ENCODE peak calls at places on chromosomes 1 and 21, in five cellular contexts. T is HEK293T, G is HepG2, Y is IMR-90, K is A549. U is an unnamed sample.

GRCh38 chr1:33815061-33815460 is 48.8 kb upstream of the HMGB4 start:
- DNase-seq in Y (peak), G (no peak), T (no peak), K (no peak), U (no peak)

GRCh38 chr1:17405898-17406759 is 33.3 kb downstream of the RCC2 start:
- DNase-seq in Y (peak), K (peak), T (peak), G (peak), U (peak)

GRCh38 chr1:92240034-92240433 is 22.3 kb downstream of the C1orf146 start:
- DNase-seq in K (no peak), G (no peak), Y (no peak), T (no peak), U (no peak)

GRCh38 chr1:187471555-187471954 is 642.8 kb downstream of the PLA2G4A start:
- DNase-seq in Y (peak), T (no peak), K (peak), G (no peak), U (no peak)

GRCh38 chr1:110746644-110747259 is 72.0 kb upstream of the KCNA3 start:
- DNase-seq in G (peak), Y (peak), T (peak), K (peak), U (peak)

GRCh38 chr21:35909456-35910178 is 150.7 kb downstream of the SETD4 start:
- DNase-seq in Y (peak), G (no peak), T (no peak), K (no peak), U (peak)

GRCh38 chr21:36188081-36188681 is 31.6 kb downstream of the DOP1B start:
- DNase-seq in G (peak), T (no peak), Y (no peak), K (peak), U (no peak)

GRCh38 chr1:63054184-63054583 is 268.2 kb upstream of the FOXD3 start:
- DNase-seq in T (no peak), K (no peak), Y (no peak), G (no peak), U (no peak)

GRCh38 chr1:23169727-23170335 is 1.2 kb upstream of the LUZP1 start:
- DNase-seq in K (peak), Y (peak), T (peak), G (peak), U (peak)

GRCh38 chr1:207097871-207098324 is 6.1 kb upstream of the C4BPA start:
- DNase-seq in G (no peak), Y (no peak), K (no peak), T (no peak), U (no peak)

GRCh38 chr1:243726792-243727502 is 123.1 kb downstream of the AKT3 start:
- DNase-seq in K (no peak), T (no peak), G (no peak), Y (no peak), U (no peak)

GRCh38 chr1:243246916-243247315 is 8.2 kb downstream of the CEP170 start:
- DNase-seq in T (no peak), G (no peak), Y (peak), K (no peak), U (no peak)

GRCh38 chr21:37153193-37153934 is 80.3 kb downstream of the TTC3 start:
- DNase-seq in T (no peak), K (no peak), G (peak), Y (peak), U (no peak)

GRCh38 chr1:59100975-59101374 is 195.9 kb upstream of the FGGY start:
- DNase-seq in G (peak), K (no peak), T (no peak), Y (peak), U (no peak)

GRCh38 chr1:2315711-2316450 is 75.5 kb downstream of the MORN1 start:
- DNase-seq in K (no peak), G (no peak), T (no peak), Y (no peak), U (peak)

GRCh38 chr1:9792156-9793042 is 31.4 kb downstream of the CLSTN1 start:
- DNase-seq in T (peak), K (no peak), Y (peak), G (no peak), U (peak)

GRCh38 chr1:174659823-174660222 is 212.1 kb downstream of the GPR52 start:
- DNase-seq in Y (peak), K (no peak), G (peak), T (no peak), U (no peak)

GRCh38 chr21:35616090-35616489 is 444.2 kb downstream of the SETD4 start:
- DNase-seq in K (peak), T (no peak), G (no peak), Y (peak), U (no peak)

GRCh38 chr1:82829527-82829926 is 1028.8 kb downstream of the ADGRL2 start:
- DNase-seq in T (no peak), G (no peak), Y (no peak), K (no peak), U (no peak)

GRCh38 chr1:195200772-195201171 is 1407.5 kb downstream of the KCNT2 start:
- DNase-seq in T (no peak), Y (no peak), G (no peak), K (no peak), U (no peak)
- TF ChIP-seq BHLHE40 in T (no peak), Y (no peak), G (no peak), K (no peak), U (no peak)

DNA sequence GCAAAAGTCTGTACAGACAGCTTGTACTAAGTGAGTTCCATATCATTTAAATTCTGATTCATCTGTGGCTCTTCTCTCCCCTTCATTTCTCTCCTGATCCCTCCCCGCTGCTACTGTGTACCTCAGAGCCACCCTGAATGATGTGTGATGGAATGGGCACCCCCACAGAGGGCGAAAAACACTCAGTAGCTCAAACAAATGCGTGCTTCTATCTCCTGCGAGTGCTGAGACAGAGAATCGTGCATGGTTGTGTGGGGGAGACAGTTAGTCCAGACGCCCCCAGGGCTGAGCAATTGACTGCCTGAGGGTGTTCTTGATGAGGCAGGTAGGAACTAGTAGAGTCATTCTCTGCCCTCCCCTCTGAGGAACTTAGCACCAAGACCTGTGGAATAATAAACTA is 269.8 kb downstream of the ZNF648 start:
- DNase-seq in T (no peak), G (no peak), Y (no peak), K (no peak), U (no peak)
- TF ChIP-seq BHLHE40 in T (no peak), G (no peak), Y (no peak), K (no peak), U (no peak)

GRCh38 chr1:236149003-236149595 is 6.8 kb downstream of the GPR137B start:
- DNase-seq in T (no peak), G (no peak), Y (no peak), K (no peak), U (no peak)
- TF ChIP-seq BHLHE40 in T (no peak), G (no peak), Y (no peak), K (no peak), U (no peak)

GRCh38 chr1:153466908-153467307 is 6.5 kb upstream of the S100A7 start:
- DNase-seq in G (no peak), Y (peak), T (no peak), K (no peak), U (no peak)
- TF ChIP-seq BHLHE40 in G (no peak), Y (no peak), T (no peak), K (no peak), U (no peak)

GRCh38 chr1:76105269-76105850 is 30.8 kb downstream of the ST6GALNAC3 start:
- DNase-seq in Y (no peak), T (no peak), G (no peak), K (no peak), U (no peak)
- TF ChIP-seq BHLHE40 in Y (no peak), T (no peak), G (no peak), K (no peak), U (no peak)

GRCh38 chr1:150621497-150622113 is 7.8 kb downstream of the ENSA start:
- DNase-seq in K (peak), Y (peak), T (peak), G (peak), U (peak)
- TF ChIP-seq BHLHE40 in K (no peak), Y (no peak), T (no peak), G (no peak), U (no peak)

GRCh38 chr1:184530226-184530625 is 143.4 kb downstream of the C1orf21 start:
- DNase-seq in T (no peak), G (no peak), Y (no peak), K (no peak), U (no peak)

GRCh38 chr1:184533915-184534314 is 147.1 kb downstream of the C1orf21 start:
- DNase-seq in T (no peak), K (no peak), G (no peak), Y (no peak), U (no peak)

GRCh38 chr1:184531296-184531695 is 144.5 kb downstream of the C1orf21 start:
- DNase-seq in Y (peak), K (no peak), G (no peak), T (no peak), U (no peak)

GRCh38 chr1:184533049-184533448 is 146.2 kb downstream of the C1orf21 start:
- DNase-seq in T (no peak), K (no peak), Y (no peak), G (no peak), U (no peak)

DNA sequence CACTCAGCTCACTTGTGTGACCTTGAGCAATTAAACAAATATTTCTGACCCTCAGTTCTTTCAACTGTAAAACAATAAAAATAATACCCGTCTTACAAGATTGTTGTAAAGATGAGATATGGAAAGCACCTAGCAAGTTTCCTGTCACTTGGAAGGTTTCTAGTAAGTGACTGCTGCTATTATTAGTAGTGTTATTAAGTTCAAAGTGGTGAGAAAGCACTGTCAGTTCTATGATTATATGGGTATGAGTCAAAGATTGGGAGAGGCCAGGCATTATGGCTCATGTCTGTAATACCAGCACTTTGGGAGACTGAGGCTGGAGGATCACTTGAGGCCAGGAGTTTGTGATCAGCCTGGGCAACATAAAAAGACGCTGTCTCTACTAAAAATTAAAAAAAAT is 145.4 kb downstream of the C1orf21 start:
- DNase-seq in K (no peak), G (no peak), T (no peak), Y (no peak), U (no peak)
- TF ChIP-seq BHLHE40 in K (no peak), G (no peak), T (no peak), Y (no peak), U (no peak)

U was measured in K562.